ENCODE peak calls at places on chromosomes 12 and 14, in seven cellular contexts. M is AG04449, E is skeletal muscle cell, W is breast epithelium, H is uterus, T is heart right ventricle, J is mucosa of descending colon. V is an unnamed sample.

GRCh38 chr12:26195641-26196423 is 459 bp downstream of the SSPN start:
- DNase-seq in M (no peak), E (no peak), W (peak), H (peak), T (peak), J (peak), V (no peak)

GRCh38 chr14:84929834-84930233 is 600.1 kb upstream of the FLRT2 start:
- DNase-seq in M (no peak), E (no peak), W (no peak), H (no peak), T (no peak), J (no peak), V (no peak)

GRCh38 chr12:40691913-40692616 is at the start of gene CNTN1:
- DNase-seq in M (no peak), E (peak), W (peak), H (peak), T (no peak), J (peak), V (peak)

GRCh38 chr12:80157640-80158039 is 58.3 kb downstream of the OTOGL start:
- DNase-seq in M (no peak), E (no peak), W (no peak), H (no peak), T (no peak), J (no peak), V (no peak)

GRCh38 chr14:89773644-89774316 is 180.8 kb downstream of the EFCAB11 start:
- DNase-seq in M (no peak), E (no peak), W (no peak), H (no peak), T (no peak), J (peak), V (no peak)

GRCh38 chr14:35320472-35320871 is 28.3 kb downstream of the PSMA6 start:
- DNase-seq in M (no peak), E (no peak), W (no peak), H (no peak), T (no peak), J (no peak), V (no peak)

GRCh38 chr12:113961921-113962710 is 4.0 kb downstream of the RBM19 start:
- DNase-seq in M (no peak), E (peak), W (no peak), H (no peak), T (no peak), J (no peak), V (no peak)

GRCh38 chr12:44672042-44672441 is 204.1 kb downstream of the NELL2 start:
- DNase-seq in M (no peak), E (no peak), W (no peak), H (no peak), T (no peak), J (no peak), V (no peak)

GRCh38 chr14:37186865-37187264 is 10.9 kb upstream of the MIPOL1 start:
- DNase-seq in M (no peak), E (no peak), W (no peak), H (no peak), T (no peak), J (no peak), V (no peak)

GRCh38 chr14:64196668-64197411 is 97.3 kb downstream of the ESR2 start:
- DNase-seq in M (no peak), E (no peak), W (no peak), H (no peak), T (peak), J (no peak), V (no peak)

GRCh38 chr14:37124617-37125016 is 47.8 kb downstream of the SLC25A21 start:
- DNase-seq in M (no peak), E (no peak), W (no peak), H (no peak), T (no peak), J (no peak), V (no peak)

GRCh38 chr12:9707864-9708808 is 24.8 kb downstream of the CLECL1 start:
- DNase-seq in M (no peak), E (no peak), W (no peak), H (peak), T (peak), J (peak), V (peak)

GRCh38 chr12:95118788-95119179 is 45.4 kb upstream of the NR2C1 start:
- DNase-seq in M (no peak), E (no peak), W (no peak), H (no peak), T (no peak), J (no peak), V (no peak)

GRCh38 chr14:93430889-93431670 is at the start of gene UNC79:
- DNase-seq in M (no peak), E (no peak), W (no peak), H (no peak), T (peak), J (no peak), V (no peak)

GRCh38 chr12:84656705-84657104 is 255.9 kb downstream of the SLC6A15 start:
- DNase-seq in M (no peak), E (no peak), W (no peak), H (no peak), T (no peak), J (no peak), V (no peak)

GRCh38 chr12:10365716-10366433 is 24.0 kb downstream of the KLRK1 start:
- DNase-seq in M (no peak), E (no peak), W (no peak), H (no peak), T (no peak), J (no peak), V (no peak)

GRCh38 chr14:55803506-55804197 is 223.6 kb downstream of the KTN1 start:
- DNase-seq in M (no peak), E (no peak), W (no peak), H (no peak), T (no peak), J (no peak), V (no peak)

GRCh38 chr12:56321027-56321426 is 5.2 kb upstream of the CNPY2 start:
- DNase-seq in M (no peak), E (no peak), W (no peak), H (no peak), T (no peak), J (no peak), V (no peak)

GRCh38 chr12:39628836-39629235 is 9.2 kb upstream of the ABCD2 start:
- DNase-seq in M (no peak), E (no peak), W (no peak), H (no peak), T (no peak), J (no peak), V (no peak)

GRCh38 chr12:99386907-99387306 is 260.6 kb upstream of the GARIN6 start:
- DNase-seq in M (no peak), E (no peak), W (no peak), H (no peak), T (no peak), J (no peak), V (peak)

GRCh38 chr12:42705863-42706262 is 116.3 kb upstream of the PRICKLE1 start:
- DNase-seq in M (peak), E (peak), W (no peak), H (peak), T (peak), J (no peak), V (peak)

GRCh38 chr12:58105225-58106119 is 164.1 kb downstream of the ATP23 start:
- DNase-seq in M (no peak), E (no peak), W (no peak), H (no peak), T (no peak), J (no peak), V (no peak)

GRCh38 chr12:6355491-6356373 is 13.9 kb upstream of the TNFRSF1A start:
- DNase-seq in M (no peak), E (no peak), W (no peak), H (no peak), T (no peak), J (no peak), V (no peak)

GRCh38 chr14:60090864-60091519 is 731 bp upstream of the PCNX4 start:
- DNase-seq in M (no peak), E (peak), W (no peak), H (peak), T (peak), J (no peak), V (peak)

GRCh38 chr14:23398348-23398747 is 9.7 kb downstream of the MYH6 start:
- DNase-seq in M (no peak), E (no peak), W (no peak), H (no peak), T (no peak), J (no peak), V (no peak)

GRCh38 chr12:63900922-63901793 is 56.7 kb downstream of the SRGAP1 start:
- DNase-seq in M (no peak), E (no peak), W (no peak), H (no peak), T (no peak), J (no peak), V (no peak)

GRCh38 chr14:106459971-106460730 is 933.8 kb downstream of the TMEM121 start:
- DNase-seq in M (no peak), E (no peak), W (no peak), H (no peak), T (no peak), J (no peak), V (no peak)

GRCh38 chr12:116087962-116088361 is 189.5 kb downstream of the MED13L start:
- DNase-seq in M (no peak), E (no peak), W (no peak), H (no peak), T (no peak), J (no peak), V (no peak)

GRCh38 chr12:93645702-93646101 is 31.5 kb upstream of the CRADD start:
- DNase-seq in M (no peak), E (no peak), W (no peak), H (no peak), T (no peak), J (no peak), V (peak)

GRCh38 chr14:33932526-33933292 is 18.2 kb downstream of the EGLN3 start:
- DNase-seq in M (no peak), E (peak), W (no peak), H (no peak), T (peak), J (no peak), V (peak)

GRCh38 chr12:3293446-3294161 is 197.4 kb upstream of the PRMT8 start:
- DNase-seq in M (no peak), E (no peak), W (no peak), H (no peak), T (no peak), J (no peak), V (no peak)

GRCh38 chr14:99729991-99730875 is 46.1 kb downstream of the CYP46A1 start:
- DNase-seq in M (no peak), E (no peak), W (peak), H (peak), T (peak), J (no peak), V (no peak)

GRCh38 chr14:49986344-49987014 is 93.6 kb downstream of the ARF6 start:
- DNase-seq in M (no peak), E (no peak), W (no peak), H (no peak), T (no peak), J (no peak), V (no peak)

DNA sequence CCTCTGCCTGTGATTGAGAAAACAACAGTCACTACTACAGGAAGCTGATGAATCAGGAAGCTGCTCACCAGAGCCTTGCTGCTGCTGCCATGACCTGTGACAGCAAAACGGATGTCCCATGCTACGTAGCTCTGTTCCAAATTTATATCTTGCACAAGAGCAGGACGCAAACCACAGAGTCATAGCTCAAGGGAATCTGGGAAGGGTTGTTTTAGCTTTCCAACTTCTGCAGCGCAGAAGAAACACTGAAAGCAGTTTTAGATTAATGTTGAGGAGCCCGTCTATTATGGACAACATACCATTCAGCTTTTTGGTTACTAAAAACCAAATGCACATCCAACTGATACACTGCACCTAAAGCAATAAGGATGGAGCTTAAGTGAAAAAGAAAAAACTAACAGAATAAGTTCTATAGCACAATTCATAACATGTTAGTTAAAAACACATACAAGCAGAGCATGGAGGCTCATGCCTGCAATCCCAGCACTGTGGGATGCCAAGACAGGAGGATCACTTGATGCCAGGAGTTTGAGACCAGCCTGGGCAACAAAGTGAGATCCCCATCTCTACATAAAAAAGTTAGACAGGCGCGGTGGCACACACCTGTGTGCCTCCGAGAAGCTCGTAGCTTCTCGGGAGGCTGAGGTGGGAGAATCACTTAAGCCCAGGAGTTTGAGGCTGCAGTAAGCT is 1.7 kb upstream of the ANKRD33 start:
- DNase-seq in M (peak), E (peak), W (no peak), H (peak), T (peak), J (no peak), V (peak)
- H3K4me3 ChIP-seq in M (no peak), E (no peak), W (no peak), H (no peak), T (no peak), J (no peak), V (no peak)

GRCh38 chr12:109888179-109889020 is 8.1 kb upstream of the GLTP start:
- DNase-seq in M (peak), E (peak), W (no peak), H (no peak), T (no peak), J (no peak), V (no peak)
- H3K4me3 ChIP-seq in M (no peak), E (no peak), W (no peak), H (no peak), T (no peak), J (no peak), V (no peak)

GRCh38 chr14:91573528-91573893 is 63.4 kb upstream of the PPP4R3A start:
- DNase-seq in M (no peak), E (no peak), W (no peak), H (no peak), T (no peak), J (no peak), V (no peak)
- H3K4me3 ChIP-seq in M (no peak), E (peak), W (no peak), H (no peak), T (no peak), J (no peak), V (no peak)

GRCh38 chr14:95664546-95664945 is 21.7 kb upstream of the TCL1B start:
- DNase-seq in M (no peak), E (no peak), W (no peak), H (no peak), T (no peak), J (no peak), V (no peak)
- H3K4me3 ChIP-seq in M (no peak), E (no peak), W (no peak), H (no peak), T (no peak), J (no peak), V (no peak)

GRCh38 chr14:104689620-104690265 is 325 bp downstream of the INF2 start:
- DNase-seq in M (no peak), E (no peak), W (no peak), H (no peak), T (no peak), J (no peak), V (no peak)

GRCh38 chr14:104691546-104692260 is 2.3 kb downstream of the INF2 start:
- DNase-seq in M (no peak), E (no peak), W (no peak), H (no peak), T (no peak), J (peak), V (no peak)

GRCh38 chr14:104692261-104692938 is 3.0 kb downstream of the INF2 start:
- DNase-seq in M (no peak), E (no peak), W (no peak), H (no peak), T (no peak), J (peak), V (no peak)

GRCh38 chr14:104690266-104690711 is 871 bp downstream of the INF2 start:
- DNase-seq in M (no peak), E (no peak), W (no peak), H (no peak), T (no peak), J (peak), V (no peak)

DNA sequence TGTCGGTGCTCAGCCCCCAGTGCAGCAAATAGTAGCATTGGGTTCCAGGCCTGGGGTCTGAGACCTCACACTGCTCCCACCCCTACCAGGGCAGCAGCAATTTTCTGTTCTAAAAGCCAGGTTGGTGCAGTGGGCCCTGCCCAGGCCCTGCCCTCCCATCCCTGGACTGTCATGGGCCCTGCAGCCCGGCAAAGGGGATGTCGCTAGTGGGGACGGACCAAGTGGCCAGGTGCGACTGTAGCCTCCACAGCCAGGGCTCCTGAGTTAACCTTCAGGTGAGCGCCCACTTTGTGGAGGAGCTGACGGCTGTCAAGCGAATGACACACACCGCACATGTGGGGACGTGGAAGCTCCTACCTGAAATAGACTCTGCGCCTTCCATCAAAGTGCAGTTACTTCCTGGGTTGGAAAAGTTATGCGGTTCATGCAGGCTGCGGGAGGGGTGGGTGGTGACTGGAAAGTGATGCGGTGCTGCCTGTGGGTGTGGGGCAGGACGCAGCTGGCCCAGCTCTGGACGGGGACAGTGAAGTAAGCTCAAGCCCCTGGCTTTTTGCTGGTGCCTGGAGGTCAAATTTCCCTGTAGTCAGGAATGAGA is 1.5 kb downstream of the INF2 start:
- DNase-seq in M (no peak), E (no peak), W (no peak), H (no peak), T (no peak), J (peak), V (no peak)
- H3K4me3 ChIP-seq in M (peak), E (peak), W (peak), H (peak), T (peak), J (no peak), V (peak)

GRCh38 chr14:91245029-91245428 is 525 bp upstream of the GPR68 start:
- DNase-seq in M (no peak), E (no peak), W (no peak), H (no peak), T (no peak), J (peak), V (no peak)
- H3K4me3 ChIP-seq in M (no peak), E (no peak), W (no peak), H (no peak), T (no peak), J (no peak), V (no peak)